ENCODE peak calls at places on chromosomes 3 and 15, in seven cellular contexts. M, W, K, J, R, N and I are unnamed samples. For H3K4me1, the result is how much of the 10 kb centered on the place peaks cover.

GRCh38 chr15:40859206-40859851 is 14.7 kb downstream of the RHOV start:
- DNase-seq in M (peak), W (peak), K (no peak), J (peak), R (peak), N (peak), I (peak)

GRCh38 chr3:46690798-46691197 is 2.7 kb downstream of the ALS2CL start:
- DNase-seq in M (no peak), W (peak), K (no peak), J (peak), R (no peak), N (no peak), I (no peak)

GRCh38 chr3:25573386-25574171 is 91.1 kb downstream of the TOP2B start:
- DNase-seq in M (no peak), W (no peak), K (no peak), J (no peak), R (no peak), N (peak), I (no peak)

GRCh38 chr15:75694241-75695182 is 18.1 kb downstream of the CSPG4 start:
- DNase-seq in M (no peak), W (peak), K (peak), J (peak), R (peak), N (peak), I (peak)

GRCh38 chr3:13537244-13537921 is 11.5 kb upstream of the FBLN2 start:
- DNase-seq in M (no peak), W (no peak), K (no peak), J (peak), R (no peak), N (no peak), I (no peak)

GRCh38 chr3:144361002-144361401 is 389.4 kb downstream of the DIPK2A start:
- DNase-seq in M (no peak), W (no peak), K (no peak), J (no peak), R (no peak), N (no peak), I (no peak)

GRCh38 chr15:59282515-59283337 is 76.1 kb downstream of the LDHAL6B start:
- DNase-seq in M (no peak), W (no peak), K (no peak), J (no peak), R (no peak), N (no peak), I (no peak)

GRCh38 chr3:65548848-65549625 is 489.7 kb downstream of the MAGI1 start:
- DNase-seq in M (no peak), W (peak), K (no peak), J (peak), R (peak), N (no peak), I (peak)

GRCh38 chr3:160049038-160049437 is 60.4 kb downstream of the IL12A start:
- DNase-seq in M (no peak), W (no peak), K (no peak), J (no peak), R (no peak), N (no peak), I (no peak)

GRCh38 chr15:33994005-33994615 is 25.8 kb downstream of the CHRM5 start:
- DNase-seq in M (no peak), W (no peak), K (no peak), J (no peak), R (peak), N (peak), I (no peak)

GRCh38 chr3:154018100-154018696 is 103.0 kb upstream of the ARHGEF26 start:
- DNase-seq in M (no peak), W (peak), K (no peak), J (peak), R (peak), N (peak), I (no peak)

GRCh38 chr3:57555316-57555715 is 758 bp upstream of the PDE12 start:
- DNase-seq in M (no peak), W (no peak), K (no peak), J (no peak), R (no peak), N (no peak), I (no peak)

GRCh38 chr3:191356586-191357439 is 26.5 kb upstream of the UTS2B start:
- DNase-seq in M (no peak), W (no peak), K (no peak), J (peak), R (peak), N (peak), I (no peak)

GRCh38 chr3:186209810-186210752 is 101.2 kb upstream of the ETV5 start:
- DNase-seq in M (no peak), W (peak), K (no peak), J (peak), R (peak), N (peak), I (peak)

GRCh38 chr15:71577071-71577470 is 233.3 kb upstream of the NR2E3 start:
- DNase-seq in M (no peak), W (no peak), K (no peak), J (no peak), R (no peak), N (peak), I (no peak)

GRCh38 chr3:195259146-195259563 is 11.8 kb downstream of the XXYLT1 start:
- DNase-seq in M (no peak), W (no peak), K (no peak), J (no peak), R (no peak), N (peak), I (no peak)

GRCh38 chr3:117903226-117903625 is 1131.4 kb downstream of the IGSF11 start:
- DNase-seq in M (no peak), W (no peak), K (no peak), J (no peak), R (no peak), N (peak), I (no peak)

GRCh38 chr3:50163572-50163971 is 8.4 kb downstream of the SEMA3F start:
- DNase-seq in M (no peak), W (no peak), K (no peak), J (no peak), R (no peak), N (no peak), I (no peak)

GRCh38 chr15:65646486-65646885 is 24.7 kb downstream of the SLC24A1 start:
- DNase-seq in M (no peak), W (no peak), K (no peak), J (no peak), R (no peak), N (peak), I (no peak)

GRCh38 chr3:123371859-123372767 is 76.8 kb downstream of the ADCY5 start:
- DNase-seq in M (no peak), W (no peak), K (no peak), J (no peak), R (no peak), N (no peak), I (no peak)

GRCh38 chr3:123375014-123375940 is 73.6 kb downstream of the ADCY5 start:
- DNase-seq in M (no peak), W (no peak), K (no peak), J (no peak), R (peak), N (no peak), I (no peak)

GRCh38 chr3:123372789-123373534 is 75.9 kb downstream of the ADCY5 start:
- DNase-seq in M (no peak), W (no peak), K (no peak), J (no peak), R (no peak), N (no peak), I (no peak)

GRCh38 chr3:123373535-123373987 is 75.3 kb downstream of the ADCY5 start:
- DNase-seq in M (no peak), W (no peak), K (no peak), J (peak), R (no peak), N (no peak), I (no peak)

DNA sequence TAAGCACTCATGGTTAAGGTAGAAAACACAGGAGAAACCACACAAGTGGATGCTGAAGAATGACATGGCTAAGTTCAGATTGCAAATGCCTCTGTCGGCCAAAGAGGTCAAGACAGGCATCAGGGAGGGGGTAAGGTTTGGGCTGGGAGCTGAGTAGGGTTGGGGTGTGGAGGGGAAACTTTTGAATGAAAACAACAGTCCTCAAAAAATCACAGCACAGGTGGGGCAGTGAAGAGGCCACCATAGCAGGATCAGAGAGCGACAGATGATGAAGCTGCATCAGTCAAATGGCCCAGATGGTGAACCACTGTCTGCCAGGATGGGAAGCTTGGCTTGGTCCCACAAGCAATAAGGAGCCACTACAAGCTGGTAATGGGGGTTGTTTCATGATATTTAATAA is 74.9 kb downstream of the ADCY5 start:
- DNase-seq in M (no peak), W (no peak), K (no peak), J (no peak), R (no peak), N (no peak), I (no peak)
- H3K4me1 ChIP-seq in M (under half), W (under half), K (half or more), J (under half), R (under half), N (under half), I (under half)

DNA sequence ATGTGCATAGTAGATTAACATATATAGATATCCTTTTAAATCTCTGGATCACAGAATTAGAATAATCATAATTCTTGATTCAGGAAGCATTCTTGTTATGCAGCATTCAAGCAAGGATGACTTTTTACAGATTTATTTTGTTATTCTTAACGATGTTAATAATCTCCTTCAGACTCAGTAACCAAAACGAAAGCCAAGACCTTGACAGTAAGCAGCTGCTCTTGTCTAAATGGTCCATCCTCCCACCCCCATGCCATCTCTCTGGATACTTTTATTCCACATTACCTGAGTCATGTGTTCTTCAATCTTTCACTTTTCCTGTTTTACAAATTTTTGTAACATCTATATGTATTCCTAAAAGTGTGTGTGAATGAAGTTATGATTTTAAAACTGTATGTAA is 33.3 kb upstream of the GPR171 start:
- DNase-seq in M (no peak), W (no peak), K (no peak), J (no peak), R (no peak), N (peak), I (no peak)
- H3K4me3 ChIP-seq in M (no peak), W (no peak), K (no peak), J (no peak), R (no peak), N (no peak), I (no peak)

DNA sequence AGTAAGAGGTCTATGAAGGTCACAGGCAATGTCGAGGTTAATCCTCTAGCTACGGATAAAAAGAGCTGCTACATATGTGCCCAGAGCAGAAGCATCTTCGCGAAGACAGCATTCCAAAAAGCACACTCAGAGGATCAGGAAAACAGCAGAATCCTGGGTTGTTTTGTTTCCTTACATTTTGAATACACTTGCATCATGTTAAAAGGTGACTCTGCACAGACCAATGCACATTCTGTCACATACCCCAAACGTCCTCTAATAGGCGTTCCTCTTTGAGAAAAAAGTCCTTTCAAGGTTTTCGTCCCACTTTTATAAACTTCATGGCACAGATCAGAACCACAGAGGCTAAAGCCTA is 52.7 kb downstream of the VGLL4 start:
- DNase-seq in M (no peak), W (no peak), K (no peak), J (no peak), R (no peak), N (peak), I (no peak)
- H3K4me1 ChIP-seq in M (half or more), W (under half), K (half or more), J (under half), R (under half), N (under half), I (half or more)

DNA sequence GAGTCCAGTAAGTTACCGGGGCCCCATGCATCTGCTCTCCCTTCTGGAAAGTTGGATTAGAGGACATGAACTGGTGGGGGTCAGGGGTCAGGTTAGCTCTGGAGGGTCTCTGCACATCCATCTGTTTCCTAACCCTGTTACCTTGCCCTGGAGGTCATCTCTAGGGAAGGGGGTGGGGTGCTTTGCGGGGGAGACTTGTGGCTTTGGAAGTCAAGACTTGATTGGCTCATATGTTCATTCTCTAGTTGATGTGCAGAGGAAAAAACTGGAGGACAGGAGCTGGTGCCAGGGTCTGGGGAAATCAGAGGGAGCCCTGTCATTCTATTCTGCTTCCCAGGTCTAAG is 42.9 kb upstream of the ROPN1 start:
- DNase-seq in M (no peak), W (no peak), K (no peak), J (no peak), R (no peak), N (no peak), I (no peak)
- H3K4me3 ChIP-seq in M (no peak), W (peak), K (peak), J (peak), R (peak), N (no peak), I (peak)

DNA sequence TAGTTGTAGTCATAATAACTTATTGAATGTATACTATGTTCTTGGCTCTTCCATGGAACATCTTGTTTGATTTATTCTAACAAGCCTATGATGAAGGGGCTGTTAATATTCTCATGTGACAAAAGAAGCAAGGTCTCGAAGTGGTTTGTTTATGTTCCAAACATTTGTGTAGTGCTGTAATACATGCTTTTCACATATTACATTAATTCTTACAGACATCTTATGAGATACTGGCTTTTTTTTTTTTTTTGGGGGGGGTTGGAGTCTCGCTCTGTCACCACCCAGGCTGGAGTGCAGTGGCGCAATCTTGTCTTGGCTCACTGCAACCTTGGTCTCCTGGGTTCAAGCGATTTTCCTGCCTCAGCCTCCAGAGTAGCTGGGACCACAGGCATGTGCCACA is 252.3 kb downstream of the PTPRG start:
- DNase-seq in M (no peak), W (no peak), K (no peak), J (no peak), R (no peak), N (peak), I (peak)
- H3K4me1 ChIP-seq in M (under half), W (under half), K (under half), J (under half), R (half or more), N (under half), I (under half)

DNA sequence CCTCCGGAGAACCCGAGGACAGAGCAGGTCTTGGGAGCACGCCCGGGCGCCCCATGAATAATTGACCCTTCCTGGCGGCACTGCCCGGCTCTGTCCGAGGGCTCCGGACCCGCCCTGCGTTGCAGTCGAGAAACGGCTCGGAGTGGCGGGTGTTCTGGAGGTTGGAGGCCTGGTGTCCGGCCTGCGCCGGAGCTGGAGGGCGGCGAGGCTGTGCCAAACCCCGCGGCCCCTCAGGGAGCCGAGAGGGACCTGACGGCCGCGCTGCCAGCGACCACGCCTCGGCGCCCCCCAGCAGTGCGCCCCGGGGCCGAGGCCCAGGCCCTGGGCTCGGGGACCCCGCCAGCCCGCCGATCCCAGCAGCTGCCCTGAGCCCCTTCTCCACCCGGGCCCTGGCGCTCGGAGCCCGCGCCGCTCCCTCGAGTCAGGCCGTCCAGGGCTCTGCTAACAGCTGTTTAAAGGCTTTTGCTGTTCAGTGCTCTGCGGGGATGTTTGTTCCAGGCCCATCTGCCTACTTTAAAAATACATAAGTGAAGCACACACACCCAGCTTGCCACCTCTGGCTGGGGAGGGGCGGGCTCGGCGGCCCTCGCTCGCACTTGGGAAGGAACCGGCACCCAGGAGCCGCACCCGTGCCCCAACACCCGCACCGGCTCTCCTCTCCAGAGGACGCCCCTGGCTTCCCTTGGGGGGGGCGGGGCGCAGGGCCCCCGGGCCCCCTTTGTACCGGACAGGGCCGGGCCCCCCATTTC is 775 bp upstream of the ZNF710 start:
- DNase-seq in M (no peak), W (no peak), K (no peak), J (peak), R (peak), N (peak), I (peak)
- H3K4me3 ChIP-seq in M (peak), W (peak), K (peak), J (peak), R (peak), N (peak), I (peak)

GRCh38 chr3:40971191-40972168 is 227.8 kb upstream of the CTNNB1 start:
- DNase-seq in M (peak), W (peak), K (peak), J (peak), R (no peak), N (peak), I (peak)

GRCh38 chr3:40975711-40976121 is 223.6 kb upstream of the CTNNB1 start:
- DNase-seq in M (no peak), W (no peak), K (no peak), J (no peak), R (no peak), N (no peak), I (no peak)

GRCh38 chr3:40970067-40970466 is 229.2 kb upstream of the CTNNB1 start:
- DNase-seq in M (no peak), W (no peak), K (no peak), J (no peak), R (no peak), N (no peak), I (no peak)

GRCh38 chr3:40972350-40972749 is 227.0 kb upstream of the CTNNB1 start:
- DNase-seq in M (no peak), W (no peak), K (no peak), J (no peak), R (no peak), N (no peak), I (no peak)

DNA sequence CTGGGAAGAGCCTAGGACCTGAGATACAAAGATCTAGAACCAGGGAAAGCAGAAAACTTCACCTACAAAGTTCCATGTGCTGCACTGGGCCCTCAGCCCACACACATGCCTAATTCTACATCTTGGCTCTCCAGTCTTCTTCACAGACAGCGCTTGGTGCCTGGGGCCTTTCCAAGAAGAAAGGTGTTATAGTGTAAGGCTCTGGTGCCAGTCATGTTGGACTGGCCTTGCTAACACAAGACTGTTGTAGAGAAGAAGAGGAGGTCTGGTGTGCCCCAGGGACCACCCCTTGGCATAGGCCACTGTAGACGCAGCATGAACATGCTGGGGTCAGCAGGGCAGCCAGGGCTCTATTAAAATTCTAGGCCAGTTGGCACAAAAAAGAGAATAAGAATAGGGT is 226.2 kb upstream of the CTNNB1 start:
- DNase-seq in M (no peak), W (no peak), K (no peak), J (no peak), R (no peak), N (no peak), I (no peak)
- H3K4me1 ChIP-seq in M (under half), W (under half), K (under half), J (under half), R (under half), N (under half), I (under half)

DNA sequence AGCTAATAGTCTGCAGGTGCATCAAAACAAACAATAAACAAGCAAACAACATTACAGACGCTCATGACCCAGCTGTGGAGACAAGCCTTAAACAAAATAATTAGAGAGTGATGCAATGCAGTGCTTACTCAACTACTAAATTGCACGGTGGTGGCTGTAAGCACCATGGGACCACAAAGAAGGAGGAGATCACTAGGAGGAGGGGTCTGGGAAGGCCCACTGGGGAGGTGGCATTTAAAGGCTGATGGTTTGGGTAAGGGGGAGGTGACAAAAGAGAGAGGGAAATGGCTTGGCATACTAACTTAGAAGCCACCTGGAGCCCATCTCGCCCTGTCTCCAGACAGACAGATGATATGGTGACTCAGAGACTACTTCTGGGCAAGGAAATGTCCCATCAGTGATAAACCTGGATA is 516.7 kb downstream of the FOXP1 start:
- DNase-seq in M (no peak), W (no peak), K (no peak), J (no peak), R (no peak), N (peak), I (no peak)
- H3K4me3 ChIP-seq in M (no peak), W (no peak), K (peak), J (no peak), R (peak), N (no peak), I (peak)